ENCODE peak calls at places on chromosomes 4 and X, in eight cellular contexts. U is HepG2; M is pancreas; Q is HCT116; J is BJ; I is HFF-Myc; C is psoas muscle; S is CD8-positive, alpha-beta memory T cell. H is an unnamed sample.
A peak's percentile ranks its signal among the peaks of the same experiment; 100 is the strongest.

GRCh38 chr4:162506253-162506652 is 342.5 kb upstream of the FSTL5 start:
- DNase-seq in I (no peak), C (no peak), M (no peak), U (no peak), Q (no peak), S (no peak), J (no peak), H (no peak)

GRCh38 chrX:110258552-110258951 is 59.3 kb downstream of the AMMECR1 start:
- DNase-seq in M (no peak), S (no peak), U (no peak), J (no peak), Q (no peak), I (no peak), C (no peak), H (no peak)

GRCh38 chr4:21535901-21536300 is 412.7 kb downstream of the KCNIP4 start:
- DNase-seq in M (no peak), S (no peak), U (no peak), Q (no peak), J (no peak), C (no peak), I (no peak), H (no peak)

GRCh38 chrX:46882266-46882665 is 30.0 kb upstream of the JADE3 start:
- DNase-seq in S (no peak), J (no peak), M (no peak), I (no peak), Q (no peak), U (no peak), C (no peak), H (no peak)

GRCh38 chr4:176443646-176444409 is 124.1 kb downstream of the SPCS3 start:
- DNase-seq in M (no peak), U (no peak), S (no peak), C (no peak), J (no peak), I (no peak), Q (no peak), H (no peak)

GRCh38 chrX:140918398-140919043 is 83.9 kb upstream of the SPANXB1 start:
- DNase-seq in Q (peak; percentile 10), U (peak; percentile 44), S (peak; percentile 1), I (peak; percentile 20), M (peak; percentile 13), J (peak; percentile 2), C (no peak), H (peak; percentile 6)

GRCh38 chrX:125131146-125131545 is 188.5 kb upstream of the TEX13C start:
- DNase-seq in I (no peak), S (no peak), Q (no peak), C (no peak), J (no peak), U (peak; percentile 2), M (no peak), H (no peak)

GRCh38 chrX:129641941-129642340 is 12.8 kb downstream of the APLN start:
- DNase-seq in M (no peak), S (no peak), J (no peak), Q (no peak), U (no peak), C (no peak), I (no peak), H (no peak)

GRCh38 chrX:91434351-91435168 is at the start of gene PABPC5:
- DNase-seq in M (peak; percentile 13), C (peak; percentile 87), I (no peak), Q (no peak), U (no peak), J (peak; percentile 66), S (no peak), H (no peak)

GRCh38 chr4:147682755-147683154 is 1.2 kb downstream of the PRMT9 start:
- DNase-seq in Q (no peak), I (no peak), S (no peak), M (no peak), J (no peak), U (no peak), C (no peak), H (no peak)

GRCh38 chrX:110170029-110170428 is 147.9 kb downstream of the AMMECR1 start:
- DNase-seq in M (no peak), S (no peak), C (no peak), I (no peak), J (no peak), U (no peak), Q (no peak), H (no peak)

GRCh38 chrX:153726286-153727107 is 1.8 kb downstream of the ABCD1 start:
- DNase-seq in M (peak; percentile 59), I (no peak), S (peak; percentile 55), Q (no peak), C (peak; percentile 81), U (peak; percentile 75), J (no peak), H (peak; percentile 65)

GRCh38 chr4:112895785-112896184 is 153.7 kb upstream of the ANK2 start:
- DNase-seq in S (no peak), I (no peak), C (no peak), J (no peak), U (no peak), Q (no peak), M (no peak), H (no peak)

GRCh38 chr4:33494150-33494549 is 2750.2 kb downstream of the ARAP2 start:
- DNase-seq in S (no peak), I (no peak), J (no peak), M (no peak), U (no peak), Q (no peak), C (no peak), H (no peak)

GRCh38 chr4:182339246-182339645 is 96.0 kb downstream of the TENM3 start:
- DNase-seq in C (no peak), M (no peak), U (no peak), J (no peak), Q (no peak), S (no peak), I (no peak), H (no peak)

GRCh38 chr4:166042510-166043055 is 169.5 kb downstream of the TLL1 start:
- DNase-seq in S (no peak), I (no peak), C (no peak), M (no peak), U (no peak), J (no peak), Q (no peak), H (no peak)

GRCh38 chrX:18668468-18668867 is 3.4 kb downstream of the RS1 start:
- DNase-seq in J (no peak), M (no peak), U (no peak), I (no peak), Q (no peak), C (no peak), S (no peak), H (no peak)

DNA sequence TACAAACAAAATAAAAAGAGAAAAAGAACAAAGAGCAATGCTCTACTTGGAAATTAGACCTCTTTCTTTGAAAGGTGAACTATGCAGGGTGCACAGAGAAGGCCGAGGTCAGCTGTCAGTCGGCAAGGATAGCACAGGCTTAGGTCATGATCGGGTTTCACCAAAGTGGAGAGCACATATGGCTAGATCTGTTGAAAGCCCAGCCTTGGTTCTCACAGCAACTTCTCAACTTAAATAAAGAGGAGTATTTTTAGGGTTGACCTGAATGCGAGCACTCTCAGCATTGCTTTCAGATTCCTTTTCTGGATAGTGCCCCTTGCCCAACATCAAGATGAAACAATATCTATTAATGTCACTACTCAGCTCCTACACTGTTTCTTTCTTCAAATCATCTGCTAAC is 122.9 kb upstream of the GPC4 start:
- DNase-seq in C (no peak), J (no peak), I (no peak), U (no peak), S (no peak), Q (no peak), M (no peak), H (no peak)
- H3K4me3 ChIP-seq in C (no peak overlapping the region), J (no peak overlapping the region), I (no peak overlapping the region), U (no peak overlapping the region), S (no peak overlapping the region), Q (no peak overlapping the region), M (no peak overlapping the region), H (no peak overlapping the region)

GRCh38 chr4:54229631-54230478 is 762 bp downstream of the PDGFRA start:
- DNase-seq in J (no peak), S (no peak), M (no peak), I (no peak), C (peak; percentile 48), U (no peak), Q (no peak), H (no peak)

GRCh38 chr4:54228563-54229501 is at the start of gene PDGFRA:
- DNase-seq in M (no peak), U (no peak), J (peak; percentile 73), I (peak; percentile 94), Q (no peak), C (peak; percentile 85), S (no peak), H (no peak)

GRCh38 chr4:54231419-54232150 is 2.5 kb downstream of the PDGFRA start:
- DNase-seq in J (no peak), I (no peak), C (peak; percentile 82), S (no peak), M (no peak), Q (no peak), U (no peak), H (no peak)

GRCh38 chr4:54232151-54232688 is 3.1 kb downstream of the PDGFRA start:
- DNase-seq in I (no peak), C (peak; percentile 54), S (no peak), U (no peak), J (no peak), M (no peak), Q (no peak), H (no peak)

DNA sequence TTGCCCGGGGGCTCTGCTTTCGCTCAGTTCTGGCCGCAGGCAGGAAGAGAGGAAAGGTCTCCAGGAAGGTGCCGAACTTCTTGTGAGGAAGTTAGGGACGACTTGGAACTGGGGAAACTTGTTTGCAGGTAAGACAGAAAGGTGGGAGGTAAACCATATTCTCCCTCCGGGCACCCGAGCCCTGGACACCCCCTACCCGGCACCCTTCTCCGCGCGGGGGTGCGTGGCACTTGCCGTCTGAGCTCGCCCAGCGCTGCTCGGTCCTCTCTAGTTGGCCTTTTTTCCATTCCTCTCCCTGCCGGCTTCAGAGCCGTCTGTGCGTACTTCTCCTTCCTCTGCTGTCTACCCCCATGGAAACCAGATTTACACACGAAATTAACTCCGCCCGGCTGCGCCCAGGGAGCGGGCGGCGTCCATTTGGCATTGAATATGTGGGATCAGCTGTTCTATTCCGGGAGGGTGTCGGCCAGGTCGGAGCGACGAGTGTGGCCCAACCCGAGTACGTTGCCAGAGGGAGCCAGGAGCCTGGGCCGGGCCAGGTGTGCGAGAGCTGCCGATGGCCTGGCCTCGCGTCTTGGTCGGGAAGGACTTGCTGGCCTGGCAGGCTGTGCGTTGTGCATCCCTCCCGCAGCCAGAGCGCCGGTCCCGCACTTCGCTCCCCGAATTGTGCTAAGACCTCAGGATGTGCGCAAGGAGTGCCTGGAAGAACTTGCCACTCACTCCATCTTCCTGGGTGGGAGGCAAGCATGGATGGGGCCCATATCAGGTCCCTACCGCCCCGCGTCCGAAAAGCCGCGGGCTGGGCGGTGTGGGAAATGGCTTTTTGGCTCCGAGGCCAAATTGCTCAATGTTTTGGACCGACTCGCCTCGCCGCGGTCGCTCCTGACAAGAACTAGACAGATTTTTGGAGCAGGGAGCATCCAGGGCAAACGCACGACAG is 1.7 kb downstream of the PDGFRA start:
- DNase-seq in Q (no peak), M (no peak), C (peak; percentile 81), U (no peak), S (no peak), J (no peak), I (no peak), H (no peak)
- H3K4me3 ChIP-seq in Q (no peak overlapping the region), M (peak overlapping the region; percentile 36), C (peak overlapping the region; percentile 70), U (peak overlapping the region; percentile 33), S (no peak overlapping the region), J (peak overlapping the region; percentile 92), I (peak overlapping the region; percentile 85), H (no peak overlapping the region)

GRCh38 chr4:136742330-136742729 is 790.0 kb downstream of the PCDH18 start:
- DNase-seq in S (no peak), U (no peak), J (no peak), M (no peak), Q (no peak), I (no peak), C (no peak), H (no peak)
- H3K4me3 ChIP-seq in S (no peak overlapping the region), U (no peak overlapping the region), J (no peak overlapping the region), M (no peak overlapping the region), Q (no peak overlapping the region), I (no peak overlapping the region), C (no peak overlapping the region), H (no peak overlapping the region)

GRCh38 chr4:157185363-157185762 is 35.2 kb upstream of the GRIA2 start:
- DNase-seq in I (peak; percentile 11), S (no peak), U (no peak), J (no peak), M (no peak), Q (no peak), C (no peak), H (no peak)
- H3K4me3 ChIP-seq in I (no peak overlapping the region), S (no peak overlapping the region), U (no peak overlapping the region), J (no peak overlapping the region), M (no peak overlapping the region), Q (no peak overlapping the region), C (no peak overlapping the region), H (no peak overlapping the region)